ENCODE peak calls at places on chromosomes 12 and 14, in six cellular contexts. C is DND-41, Q is fibroblast of lung, I is mammary epithelial cell, E is PC-9, M is astrocyte. U is an unnamed sample.

GRCh38 chr12:25364529-25365339 is 114.0 kb upstream of the KRAS start:
- DNase-seq in C (no peak), Q (no peak), I (no peak), E (no peak), M (no peak), U (peak; percentile 44)

GRCh38 chr14:44966601-44967336 is 4.8 kb downstream of the TOGARAM1 start:
- DNase-seq in C (no peak), Q (peak; percentile 24), I (no peak), E (no peak), M (no peak), U (no peak)

GRCh38 chr12:45034861-45035265 is 16.0 kb downstream of the DBX2 start:
- DNase-seq in C (no peak), Q (no peak), I (no peak), E (no peak), M (no peak), U (no peak)

GRCh38 chr12:63206908-63207307 is 55.9 kb upstream of the AVPR1A start:
- DNase-seq in C (no peak), Q (no peak), I (peak; percentile 67), E (no peak), M (no peak), U (peak; percentile 12)

GRCh38 chr12:120905856-120906384 is 1.8 kb upstream of the SPPL3 start:
- DNase-seq in C (no peak), Q (no peak), I (peak; percentile 64), E (no peak), M (no peak), U (no peak)

GRCh38 chr12:49292729-49293055 is 2.3 kb upstream of the PRPH start:
- DNase-seq in C (no peak), Q (no peak), I (no peak), E (no peak), M (no peak), U (no peak)

GRCh38 chr12:95173392-95174251 is 43.6 kb downstream of the FGD6 start:
- DNase-seq in C (no peak), Q (peak; percentile 81), I (peak; percentile 91), E (peak; percentile 40), M (peak; percentile 95), U (peak; percentile 24)

GRCh38 chr12:11016937-11017336 is 5.5 kb downstream of the TAS2R19 start:
- DNase-seq in C (no peak), Q (no peak), I (no peak), E (no peak), M (no peak), U (no peak)

GRCh38 chr12:46174919-46175318 is 93.9 kb downstream of the SLC38A1 start:
- DNase-seq in C (no peak), Q (no peak), I (no peak), E (no peak), M (no peak), U (no peak)

GRCh38 chr14:97306785-97307246 is 509.6 kb downstream of the VRK1 start:
- DNase-seq in C (no peak), Q (no peak), I (no peak), E (no peak), M (peak; percentile 75), U (peak; percentile 15)

GRCh38 chr12:29725587-29726320 is 58.0 kb downstream of the TMTC1 start:
- DNase-seq in C (no peak), Q (peak; percentile 81), I (no peak), E (no peak), M (peak; percentile 64), U (peak; percentile 39)

GRCh38 chr14:105102893-105103292 is 37.7 kb upstream of the GPR132 start:
- DNase-seq in C (no peak), Q (no peak), I (no peak), E (no peak), M (no peak), U (no peak)

GRCh38 chr14:100012478-100012925 is 52.7 kb upstream of the EVL start:
- DNase-seq in C (peak; percentile 57), Q (peak; percentile 91), I (peak; percentile 60), E (no peak), M (peak; percentile 86), U (no peak)

GRCh38 chr14:91786188-91786587 is 54.3 kb upstream of the CATSPERB start:
- DNase-seq in C (no peak), Q (no peak), I (no peak), E (no peak), M (no peak), U (no peak)

GRCh38 chr14:70804556-70805162 is 4.7 kb downstream of the MAP3K9 start:
- DNase-seq in C (no peak), Q (peak; percentile 12), I (no peak), E (no peak), M (no peak), U (no peak)

GRCh38 chr12:72075401-72075800 is 136.8 kb downstream of the TPH2 start:
- DNase-seq in C (no peak), Q (no peak), I (no peak), E (no peak), M (no peak), U (peak; percentile 92)

GRCh38 chr14:58796636-58797429 is 159.1 kb downstream of the DACT1 start:
- DNase-seq in C (no peak), Q (no peak), I (peak; percentile 30), E (no peak), M (no peak), U (no peak)

GRCh38 chr12:25295361-25295760 is 44.6 kb upstream of the KRAS start:
- DNase-seq in C (no peak), Q (no peak), I (no peak), E (no peak), M (no peak), U (no peak)

GRCh38 chr12:98504368-98504617 is 11.1 kb upstream of the TMPO start:
- DNase-seq in C (no peak), Q (no peak), I (no peak), E (no peak), M (no peak), U (no peak)

GRCh38 chr12:108511633-108512540 is 3.2 kb upstream of the FICD start:
- DNase-seq in C (peak; percentile 79), Q (peak; percentile 73), I (peak; percentile 50), E (no peak), M (peak; percentile 26), U (peak; percentile 83)

GRCh38 chr12:51825216-51825615 is 23.3 kb downstream of the FIGNL2 start:
- DNase-seq in C (no peak), Q (no peak), I (no peak), E (no peak), M (no peak), U (no peak)

GRCh38 chr14:75885829-75886228 is 96.0 kb downstream of the TGFB3 start:
- DNase-seq in C (no peak), Q (peak; percentile 59), I (peak; percentile 77), E (peak; percentile 57), M (peak; percentile 83), U (no peak)

GRCh38 chr14:99176156-99176945 is 95.6 kb downstream of the BCL11B start:
- DNase-seq in C (peak; percentile 3), Q (no peak), I (no peak), E (no peak), M (no peak), U (no peak)

GRCh38 chr12:127270193-127270592 is 996.8 kb upstream of the TMEM132C start:
- DNase-seq in C (no peak), Q (peak; percentile 14), I (peak; percentile 68), E (no peak), M (peak; percentile 54), U (no peak)

GRCh38 chr12:43957732-43958131 is 121.9 kb downstream of the TMEM117 start:
- DNase-seq in C (peak; percentile 25), Q (peak; percentile 65), I (peak; percentile 52), E (no peak), M (peak; percentile 40), U (peak; percentile 93)

GRCh38 chr14:91158091-91158790 is 44.4 kb downstream of the DGLUCY start:
- DNase-seq in C (no peak), Q (no peak), I (peak; percentile 51), E (no peak), M (no peak), U (no peak)

GRCh38 chr14:72178517-72178916 is 246.3 kb downstream of the RGS6 start:
- DNase-seq in C (no peak), Q (no peak), I (no peak), E (no peak), M (no peak), U (no peak)

GRCh38 chr12:32140867-32141266 is 34.2 kb downstream of the BICD1 start:
- DNase-seq in C (no peak), Q (no peak), I (no peak), E (no peak), M (no peak), U (no peak)

GRCh38 chr12:40327506-40327905 is 102.7 kb downstream of the LRRK2 start:
- DNase-seq in C (no peak), Q (no peak), I (no peak), E (no peak), M (no peak), U (no peak)

DNA sequence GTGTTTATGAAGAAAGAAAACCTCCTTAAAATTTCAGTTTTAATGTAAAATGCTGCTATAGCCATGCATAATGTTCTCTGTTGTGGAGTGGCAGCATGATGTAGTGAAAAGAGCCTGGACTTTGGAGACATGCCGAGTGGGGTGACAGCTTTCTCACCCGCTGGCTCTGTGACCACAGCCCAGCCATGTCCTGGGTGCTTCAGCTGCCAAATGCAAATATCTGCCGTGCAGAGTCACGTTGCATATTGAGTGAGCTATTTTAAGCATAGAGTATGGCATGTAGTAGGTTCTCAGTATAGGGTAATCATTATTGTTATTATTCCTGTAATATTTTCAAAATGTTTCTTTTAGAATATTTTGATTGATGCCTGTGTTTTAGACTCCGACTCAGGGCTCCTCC is 15.5 kb upstream of the TCTN2 start:
- DNase-seq in C (no peak), Q (no peak), I (no peak), E (no peak), M (no peak), U (no peak)
- H3K36me3 ChIP-seq in C (peaks cover 72% of the 10 kb centered on the region), Q (peaks cover 2% of the 10 kb centered on the region), I (peaks cover 18% of the 10 kb centered on the region), E (peaks cover 5% of the 10 kb centered on the region), M (peaks cover 21% of the 10 kb centered on the region), U (peaks cover 37% of the 10 kb centered on the region)

DNA sequence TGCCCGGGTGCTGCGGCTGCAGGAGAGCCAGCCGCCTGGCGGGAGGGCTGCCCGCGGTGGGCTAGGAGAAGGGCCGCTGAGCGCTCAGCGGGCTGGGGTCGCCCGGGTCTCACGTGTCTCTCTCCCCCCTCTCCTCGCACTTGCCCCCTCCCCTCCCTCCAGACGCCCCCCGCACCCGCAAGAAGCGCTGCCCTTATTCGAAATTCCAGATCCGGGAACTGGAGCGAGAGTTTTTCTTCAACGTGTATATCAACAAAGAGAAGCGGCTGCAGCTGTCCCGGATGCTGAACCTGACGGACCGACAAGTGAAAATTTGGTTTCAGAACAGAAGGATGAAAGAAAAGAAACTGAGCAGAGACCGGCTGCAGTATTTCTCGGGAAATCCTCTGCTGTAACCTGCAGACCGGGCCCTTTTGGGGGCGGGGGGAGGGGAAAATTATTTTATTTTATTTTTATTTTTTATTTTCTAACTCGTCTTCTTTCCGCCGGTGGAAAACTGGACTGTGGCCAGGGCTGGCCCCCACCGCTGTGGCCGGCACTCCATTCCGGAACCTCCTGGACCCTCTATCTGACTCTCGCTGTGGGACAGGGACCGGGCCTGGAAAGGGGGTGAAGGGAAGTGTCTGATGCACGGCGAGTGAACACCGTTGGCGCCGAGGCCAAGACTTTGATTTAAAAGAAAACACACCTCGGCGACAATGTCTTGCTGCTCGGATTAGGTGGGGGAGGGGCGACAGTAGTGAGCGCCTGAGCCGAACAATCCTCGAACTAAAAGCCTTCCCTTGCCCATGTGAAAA is 463 bp upstream of the HOTAIR start:
- DNase-seq in C (no peak), Q (no peak), I (no peak), E (no peak), M (no peak), U (peak; percentile 40)
- TF ChIP-seq EZH2 in C (no peak), Q (peak; percentile 85), I (no peak), E (no peak), M (peak; percentile 22), U (no peak)

GRCh38 chr14:49896956-49897355 is 4.1 kb downstream of the ARF6 start:
- DNase-seq in C (no peak), Q (no peak), I (no peak), E (no peak), M (no peak), U (no peak)
- H3K4me1 ChIP-seq in C (peaks cover 44% of the 10 kb centered on the region), Q (peaks cover 2% of the 10 kb centered on the region), I (peaks cover 12% of the 10 kb centered on the region), E (peaks cover 31% of the 10 kb centered on the region), M (peaks cover 16% of the 10 kb centered on the region), U (peaks cover 30% of the 10 kb centered on the region)

GRCh38 chr14:21206753-21207684 is 51.2 kb upstream of the OR5AU1 start:
- DNase-seq in C (no peak), Q (no peak), I (no peak), E (no peak), M (no peak), U (no peak)
- H3K36me3 ChIP-seq in C (peaks cover 48% of the 10 kb centered on the region), Q (peaks cover 21% of the 10 kb centered on the region), I (peaks cover 61% of the 10 kb centered on the region), E (peaks cover 58% of the 10 kb centered on the region), M (peaks cover 77% of the 10 kb centered on the region), U (peaks cover 62% of the 10 kb centered on the region)

U was measured in A673.